ENCODE peak calls at places on chromosomes 2 and 18, in nine cellular contexts. U is sigmoid colon, O is vagina, J is transverse colon, A is GM23338, I is H1, K is Panc1, Y is prostate gland, N is HCT116. E is an unnamed sample. For H3K36me3, the result is how much of the 10 kb centered on the place peaks cover.

GRCh38 chr2:201661366-201661765 is 18.1 kb upstream of the TMEM237 start:
- DNase-seq in U (no peak), O (no peak), J (no peak), A (peak), I (no peak), K (no peak), Y (no peak), N (no peak), E (no peak)

GRCh38 chr2:61726456-61727209 is 127.2 kb downstream of the FAM161A start:
- DNase-seq in U (no peak), O (no peak), J (no peak), A (no peak), I (no peak), K (no peak), Y (no peak), N (no peak), E (no peak)

GRCh38 chr2:203578511-203579130 is 43.5 kb upstream of the RAPH1 start:
- DNase-seq in U (no peak), O (no peak), J (no peak), A (no peak), I (no peak), K (no peak), Y (no peak), N (no peak), E (no peak)

GRCh38 chr2:224432003-224432574 is 30.2 kb upstream of the FAM124B start:
- DNase-seq in U (no peak), O (no peak), J (no peak), A (no peak), I (no peak), K (no peak), Y (no peak), N (no peak), E (no peak)

GRCh38 chr2:231069379-231070054 is 12.8 kb downstream of the PSMD1 start:
- DNase-seq in U (no peak), O (no peak), J (no peak), A (no peak), I (no peak), K (no peak), Y (no peak), N (no peak), E (no peak)

GRCh38 chr18:59881728-59882685 is 17.8 kb upstream of the PMAIP1 start:
- DNase-seq in U (no peak), O (no peak), J (peak), A (no peak), I (peak), K (no peak), Y (no peak), N (no peak), E (no peak)

GRCh38 chr18:47981320-47981719 is 50.9 kb upstream of the SMAD2 start:
- DNase-seq in U (no peak), O (no peak), J (no peak), A (no peak), I (no peak), K (no peak), Y (no peak), N (no peak), E (no peak)

GRCh38 chr2:229270551-229271410 is at the start of gene PID1:
- DNase-seq in U (peak), O (no peak), J (peak), A (peak), I (peak), K (no peak), Y (no peak), N (no peak), E (no peak)

GRCh38 chr2:138502253-138503086 is 900 bp downstream of the SPOPL start:
- DNase-seq in U (no peak), O (no peak), J (no peak), A (peak), I (no peak), K (no peak), Y (peak), N (no peak), E (peak)

GRCh38 chr18:50518787-50519520 is 40.9 kb upstream of the MAPK4 start:
- DNase-seq in U (no peak), O (no peak), J (no peak), A (no peak), I (no peak), K (no peak), Y (no peak), N (no peak), E (no peak)

GRCh38 chr2:64888591-64889309 is 100.4 kb upstream of the SLC1A4 start:
- DNase-seq in U (no peak), O (no peak), J (no peak), A (peak), I (peak), K (no peak), Y (no peak), N (peak), E (no peak)

GRCh38 chr18:23938046-23938756 is 76.4 kb upstream of the TTC39C start:
- DNase-seq in U (no peak), O (no peak), J (no peak), A (no peak), I (no peak), K (no peak), Y (no peak), N (no peak), E (no peak)

GRCh38 chr2:128290356-128290755 is 28.3 kb downstream of the HS6ST1 start:
- DNase-seq in U (no peak), O (no peak), J (no peak), A (no peak), I (no peak), K (no peak), Y (no peak), N (no peak), E (no peak)

GRCh38 chr2:201996681-201997254 is 36.9 kb upstream of the FZD7 start:
- DNase-seq in U (no peak), O (no peak), J (no peak), A (no peak), I (no peak), K (no peak), Y (peak), N (no peak), E (no peak)

GRCh38 chr2:222711315-222711940 is 40.0 kb downstream of the MOGAT1 start:
- DNase-seq in U (no peak), O (no peak), J (no peak), A (no peak), I (no peak), K (no peak), Y (no peak), N (no peak), E (no peak)

GRCh38 chr2:229612395-229612971 is 101.9 kb downstream of the DNER start:
- DNase-seq in U (no peak), O (no peak), J (no peak), A (no peak), I (no peak), K (no peak), Y (peak), N (no peak), E (no peak)

GRCh38 chr2:31886700-31887099 is 124.1 kb downstream of the MEMO1 start:
- DNase-seq in U (no peak), O (no peak), J (no peak), A (peak), I (no peak), K (no peak), Y (no peak), N (peak), E (no peak)

GRCh38 chr18:8778386-8778785 is 73.0 kb downstream of the MTCL1 start:
- DNase-seq in U (no peak), O (no peak), J (no peak), A (no peak), I (no peak), K (no peak), Y (no peak), N (no peak), E (no peak)

GRCh38 chr2:1855150-1855549 is 110.8 kb upstream of the PXDN start:
- DNase-seq in U (no peak), O (no peak), J (no peak), A (peak), I (peak), K (no peak), Y (no peak), N (no peak), E (no peak)

GRCh38 chr2:30410217-30410616 is 36.8 kb upstream of the LCLAT1 start:
- DNase-seq in U (no peak), O (no peak), J (no peak), A (no peak), I (no peak), K (no peak), Y (no peak), N (no peak), E (no peak)

GRCh38 chr2:25378731-25379490 is 37.2 kb upstream of the DNMT3A start:
- DNase-seq in U (peak), O (peak), J (no peak), A (no peak), I (no peak), K (no peak), Y (no peak), N (no peak), E (peak)

GRCh38 chr2:34317797-34318196 is 718.7 kb upstream of the FAM98A start:
- DNase-seq in U (no peak), O (no peak), J (no peak), A (no peak), I (no peak), K (no peak), Y (no peak), N (no peak), E (no peak)

GRCh38 chr2:230076819-230077218 is 8.1 kb upstream of the SLC16A14 start:
- DNase-seq in U (no peak), O (no peak), J (no peak), A (no peak), I (no peak), K (no peak), Y (no peak), N (no peak), E (no peak)

GRCh38 chr2:3091696-3092095 is 285.9 kb downstream of the EIPR1 start:
- DNase-seq in U (no peak), O (no peak), J (no peak), A (no peak), I (no peak), K (no peak), Y (no peak), N (no peak), E (no peak)

GRCh38 chr2:226754821-226755536 is 44.6 kb downstream of the IRS1 start:
- DNase-seq in U (no peak), O (no peak), J (no peak), A (no peak), I (no peak), K (no peak), Y (no peak), N (no peak), E (no peak)

GRCh38 chr2:36708119-36708741 is 11.7 kb downstream of the VIT start:
- DNase-seq in U (no peak), O (no peak), J (no peak), A (no peak), I (peak), K (no peak), Y (no peak), N (peak), E (no peak)

GRCh38 chr2:17442334-17442733 is 75.9 kb downstream of the RAD51AP2 start:
- DNase-seq in U (no peak), O (no peak), J (no peak), A (no peak), I (no peak), K (no peak), Y (no peak), N (no peak), E (no peak)

GRCh38 chr2:236743623-236744280 is 174.1 kb downstream of the ACKR3 start:
- DNase-seq in U (no peak), O (no peak), J (no peak), A (no peak), I (no peak), K (no peak), Y (no peak), N (no peak), E (no peak)

GRCh38 chr2:165572155-165572554 is 102.7 kb downstream of the CSRNP3 start:
- DNase-seq in U (no peak), O (no peak), J (no peak), A (no peak), I (no peak), K (no peak), Y (no peak), N (no peak), E (no peak)

GRCh38 chr18:13273800-13274199 is 55.2 kb downstream of the LDLRAD4 start:
- DNase-seq in U (no peak), O (peak), J (no peak), A (no peak), I (no peak), K (no peak), Y (no peak), N (no peak), E (no peak)

GRCh38 chr18:12376034-12376717 is 851 bp downstream of the AFG3L2 start:
- DNase-seq in U (peak), O (no peak), J (peak), A (peak), I (no peak), K (no peak), Y (no peak), N (no peak), E (no peak)

GRCh38 chr2:193695367-193695766 is 1500.6 kb upstream of the TMEFF2 start:
- DNase-seq in U (no peak), O (no peak), J (no peak), A (peak), I (no peak), K (no peak), Y (no peak), N (peak), E (no peak)

GRCh38 chr2:208224802-208225201 is 30.1 kb downstream of the IDH1 start:
- DNase-seq in U (no peak), O (no peak), J (no peak), A (no peak), I (no peak), K (no peak), Y (no peak), N (no peak), E (no peak)

GRCh38 chr2:46036929-46037328 is 260.3 kb upstream of the EPAS1 start:
- DNase-seq in U (no peak), O (no peak), J (no peak), A (no peak), I (no peak), K (no peak), Y (no peak), N (no peak), E (no peak)

GRCh38 chr2:23293756-23294155 is 91.2 kb upstream of the KLHL29 start:
- DNase-seq in U (no peak), O (no peak), J (no peak), A (no peak), I (no peak), K (no peak), Y (no peak), N (no peak), E (no peak)

GRCh38 chr2:96951125-96951654 is 35.2 kb downstream of the FAM178B start:
- DNase-seq in U (peak), O (no peak), J (peak), A (peak), I (peak), K (peak), Y (peak), N (peak), E (peak)
- H3K4me3 ChIP-seq in U (no peak), O (no peak), J (no peak), A (no peak), I (no peak), K (no peak), Y (no peak), N (no peak), E (peak)

DNA sequence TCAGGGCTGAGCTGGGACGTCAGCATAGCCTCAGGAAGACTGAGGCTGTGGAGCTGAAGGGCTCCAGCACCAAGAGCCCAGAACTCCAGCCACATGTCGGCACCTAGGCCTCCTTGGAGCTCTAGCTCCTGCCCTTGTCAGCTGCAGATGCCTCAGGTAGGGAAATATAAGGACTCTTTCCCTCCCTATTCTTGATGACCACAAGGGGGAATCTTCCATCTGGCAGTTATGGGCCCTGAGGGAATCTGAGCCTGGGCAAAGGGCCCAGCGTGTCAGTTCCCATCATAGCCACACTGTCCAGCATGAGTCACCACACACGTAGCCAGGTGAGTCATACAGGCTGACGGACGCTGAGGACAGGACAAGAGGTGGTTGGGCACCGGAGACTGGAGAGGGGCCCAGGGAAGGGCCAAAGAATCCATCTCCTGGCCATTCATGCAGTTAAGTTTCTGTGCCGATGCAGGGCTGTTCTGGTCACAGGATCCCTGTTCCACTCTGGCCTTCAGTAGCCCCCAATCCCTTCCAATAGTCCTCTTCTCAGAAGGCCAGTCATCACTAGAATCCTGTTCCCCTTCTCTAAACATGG is 1.8 kb downstream of the MPV17 start:
- DNase-seq in U (peak), O (no peak), J (peak), A (peak), I (no peak), K (peak), Y (peak), N (peak), E (peak)
- TF ChIP-seq POLR2AphosphoS5 in U (peak), O (peak), J (peak), A (no peak), I (no peak), K (peak), Y (peak), N (peak), E (peak)

DNA sequence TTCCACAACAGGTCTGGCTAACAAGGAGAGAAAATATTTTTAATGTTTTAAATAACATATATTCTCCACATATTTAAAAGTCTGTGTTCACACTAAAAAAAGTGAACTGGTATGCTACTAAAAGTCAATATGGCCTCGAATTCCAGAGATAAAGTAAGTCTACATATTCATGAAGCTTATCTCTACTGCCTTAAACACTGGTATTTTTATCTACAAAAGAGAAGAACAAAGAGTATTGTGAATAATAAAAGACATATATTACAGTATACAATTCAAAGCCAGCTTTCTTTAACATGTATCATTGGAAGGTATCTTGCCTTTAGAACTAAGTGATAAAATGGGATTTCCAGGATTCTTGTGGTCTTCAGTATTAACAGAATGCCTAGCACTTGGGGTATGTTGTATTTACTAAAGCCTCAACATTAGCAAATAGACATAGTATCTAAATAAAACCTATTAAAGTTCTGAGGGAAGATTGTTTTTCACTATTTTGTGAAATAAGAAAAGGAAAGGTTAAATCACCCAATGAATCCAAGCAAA is 302.8 kb upstream of the CCDC68 start:
- DNase-seq in U (no peak), O (no peak), J (no peak), A (peak), I (no peak), K (no peak), Y (no peak), N (no peak), E (no peak)
- H3K36me3 ChIP-seq in U (under half), O (under half), J (under half), A (under half), I (under half), K (under half), Y (under half), N (under half), E (under half)

GRCh38 chr2:177291701-177292100 is 27.2 kb upstream of the NFE2L2 start:
- DNase-seq in U (no peak), O (no peak), J (no peak), A (no peak), I (no peak), K (no peak), Y (no peak), N (no peak), E (no peak)

GRCh38 chr2:177296047-177296446 is 31.5 kb upstream of the NFE2L2 start:
- DNase-seq in U (no peak), O (no peak), J (no peak), A (no peak), I (no peak), K (no peak), Y (no peak), N (peak), E (no peak)

GRCh38 chr2:177289824-177290632 is 25.5 kb upstream of the NFE2L2 start:
- DNase-seq in U (no peak), O (no peak), J (no peak), A (no peak), I (no peak), K (no peak), Y (no peak), N (no peak), E (no peak)

GRCh38 chr2:177298191-177298590 is 33.7 kb upstream of the NFE2L2 start:
- DNase-seq in U (no peak), O (no peak), J (no peak), A (no peak), I (no peak), K (no peak), Y (no peak), N (no peak), E (no peak)

DNA sequence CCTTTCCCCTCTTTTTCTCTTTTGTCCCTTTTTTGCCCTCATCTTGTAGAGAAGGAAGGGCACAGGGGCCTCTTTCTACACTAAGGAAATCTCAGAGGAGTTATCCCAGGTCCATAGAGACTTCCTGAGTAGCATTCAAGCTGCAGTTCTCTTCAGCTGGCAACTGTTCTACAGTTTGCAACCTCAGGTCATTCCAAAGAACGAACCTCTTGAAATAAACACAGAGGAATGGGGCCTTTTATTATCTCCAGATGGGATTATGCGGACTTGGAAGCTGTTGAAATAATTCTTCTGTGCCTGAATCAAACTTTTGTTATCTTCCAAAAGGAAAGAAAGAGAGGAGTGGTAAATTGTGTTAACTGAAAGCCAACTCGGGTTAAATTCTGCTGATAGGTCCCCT is 31.0 kb upstream of the NFE2L2 start:
- DNase-seq in U (no peak), O (no peak), J (no peak), A (no peak), I (no peak), K (no peak), Y (no peak), N (no peak), E (no peak)
- H3K4me3 ChIP-seq in U (peak), O (no peak), J (no peak), A (no peak), I (no peak), K (no peak), Y (no peak), N (no peak), E (no peak)

GRCh38 chr18:58481321-58482180 is 147.3 kb downstream of the ALPK2 start:
- DNase-seq in U (no peak), O (no peak), J (no peak), A (no peak), I (no peak), K (no peak), Y (no peak), N (no peak), E (no peak)
- TF ChIP-seq POLR2AphosphoS5 in U (no peak), O (no peak), J (no peak), A (no peak), I (no peak), K (no peak), Y (no peak), N (no peak), E (no peak)

GRCh38 chr2:10647886-10648605 is 41.7 kb downstream of the NOL10 start:
- DNase-seq in U (no peak), O (no peak), J (no peak), A (no peak), I (no peak), K (no peak), Y (no peak), N (no peak), E (no peak)
- H3K36me3 ChIP-seq in U (under half), O (under half), J (under half), A (under half), I (under half), K (under half), Y (under half), N (under half), E (under half)

GRCh38 chr2:13006407-13006806 is 289.7 kb downstream of the TRIB2 start:
- DNase-seq in U (no peak), O (no peak), J (no peak), A (no peak), I (no peak), K (no peak), Y (no peak), N (no peak), E (no peak)
- H3K4me3 ChIP-seq in U (no peak), O (no peak), J (no peak), A (no peak), I (no peak), K (no peak), Y (no peak), N (no peak), E (peak)

GRCh38 chr2:219218279-219219112 is at the start of gene ABCB6:
- DNase-seq in U (peak), O (no peak), J (peak), A (peak), I (peak), K (peak), Y (peak), N (peak), E (peak)
- TF ChIP-seq POLR2AphosphoS5 in U (peak), O (peak), J (peak), A (no peak), I (peak), K (peak), Y (peak), N (peak), E (peak)

GRCh38 chr2:11629851-11630250 is 40.1 kb downstream of the NTSR2 start:
- DNase-seq in U (no peak), O (no peak), J (no peak), A (no peak), I (no peak), K (no peak), Y (no peak), N (no peak), E (no peak)

GRCh38 chr2:11631462-11631861 is 38.5 kb downstream of the NTSR2 start:
- DNase-seq in U (no peak), O (no peak), J (no peak), A (no peak), I (no peak), K (no peak), Y (peak), N (no peak), E (no peak)

GRCh38 chr2:11629215-11629614 is 40.8 kb downstream of the NTSR2 start:
- DNase-seq in U (no peak), O (no peak), J (no peak), A (no peak), I (no peak), K (no peak), Y (no peak), N (no peak), E (no peak)

GRCh38 chr2:11630855-11631254 is 39.1 kb downstream of the NTSR2 start:
- DNase-seq in U (no peak), O (no peak), J (no peak), A (no peak), I (no peak), K (no peak), Y (no peak), N (no peak), E (no peak)

GRCh38 chr2:11628675-11629074 is 41.3 kb downstream of the NTSR2 start:
- DNase-seq in U (no peak), O (no peak), J (no peak), A (no peak), I (no peak), K (no peak), Y (no peak), N (no peak), E (no peak)
- H3K36me3 ChIP-seq in U (under half), O (under half), J (under half), A (under half), I (under half), K (under half), Y (under half), N (under half), E (under half)

E was measured in breast epithelium.